ENCODE peak calls at places on chromosomes 16 and 17, in five cellular contexts. One of them, this sample, is unnamed.

GRCh38 chr17:81650951-81651350 is 5.4 kb downstream of the PDE6G start:
- DNase-seq in HTR-8/SVneo: no peak
- DNase-seq in A549: no peak
- DNase-seq in stimulated activated effector memory CD8-positive, alpha-beta T cell treated with anti-CD3 and anti-CD28 coated beads, Interleukin-12 subunit alpha, Interleukin-12 subunit beta, amount 100 ng/mL, for 72 hours: no peak
- DNase-seq in caudate nucleus: no peak
- DNase-seq in this sample: no peak

GRCh38 chr17:33038740-33039139 is 47.1 kb downstream of the SPACA3 start:
- DNase-seq in caudate nucleus: no peak
- DNase-seq in stimulated activated effector memory CD8-positive, alpha-beta T cell treated with anti-CD3 and anti-CD28 coated beads, Interleukin-12 subunit alpha, Interleukin-12 subunit beta, amount 100 ng/mL, for 72 hours: no peak
- DNase-seq in HTR-8/SVneo: no peak
- DNase-seq in A549: peak
- DNase-seq in this sample: peak

GRCh38 chr17:59714255-59714654 is 6.8 kb downstream of the VMP1 start:
- DNase-seq in A549: no peak
- DNase-seq in stimulated activated effector memory CD8-positive, alpha-beta T cell treated with anti-CD3 and anti-CD28 coated beads, Interleukin-12 subunit alpha, Interleukin-12 subunit beta, amount 100 ng/mL, for 72 hours: no peak
- DNase-seq in caudate nucleus: no peak
- DNase-seq in HTR-8/SVneo: no peak
- DNase-seq in this sample: no peak

GRCh38 chr17:45411348-45412105 is 21.1 kb downstream of the ARHGAP27 start:
- DNase-seq in A549: no peak
- DNase-seq in caudate nucleus: no peak
- DNase-seq in stimulated activated effector memory CD8-positive, alpha-beta T cell treated with anti-CD3 and anti-CD28 coated beads, Interleukin-12 subunit alpha, Interleukin-12 subunit beta, amount 100 ng/mL, for 72 hours: no peak
- DNase-seq in HTR-8/SVneo: no peak
- DNase-seq in this sample: no peak

GRCh38 chr17:65694601-65695000 is 133.2 kb upstream of the AXIN2 start:
- DNase-seq in caudate nucleus: no peak
- DNase-seq in stimulated activated effector memory CD8-positive, alpha-beta T cell treated with anti-CD3 and anti-CD28 coated beads, Interleukin-12 subunit alpha, Interleukin-12 subunit beta, amount 100 ng/mL, for 72 hours: no peak
- DNase-seq in A549: no peak
- DNase-seq in HTR-8/SVneo: no peak
- DNase-seq in this sample: no peak

GRCh38 chr17:31997005-31997404 is 10.2 kb upstream of the LRRC37B start:
- DNase-seq in caudate nucleus: no peak
- DNase-seq in HTR-8/SVneo: no peak
- DNase-seq in A549: no peak
- DNase-seq in stimulated activated effector memory CD8-positive, alpha-beta T cell treated with anti-CD3 and anti-CD28 coated beads, Interleukin-12 subunit alpha, Interleukin-12 subunit beta, amount 100 ng/mL, for 72 hours: no peak
- DNase-seq in this sample: no peak

GRCh38 chr16:89862732-89863131 is 10.7 kb upstream of the TCF25 start:
- DNase-seq in caudate nucleus: no peak
- DNase-seq in stimulated activated effector memory CD8-positive, alpha-beta T cell treated with anti-CD3 and anti-CD28 coated beads, Interleukin-12 subunit alpha, Interleukin-12 subunit beta, amount 100 ng/mL, for 72 hours: no peak
- DNase-seq in HTR-8/SVneo: no peak
- DNase-seq in A549: no peak
- DNase-seq in this sample: no peak

GRCh38 chr16:86171329-86171728 is 272.4 kb downstream of the IRF8 start:
- DNase-seq in A549: no peak
- DNase-seq in stimulated activated effector memory CD8-positive, alpha-beta T cell treated with anti-CD3 and anti-CD28 coated beads, Interleukin-12 subunit alpha, Interleukin-12 subunit beta, amount 100 ng/mL, for 72 hours: no peak
- DNase-seq in HTR-8/SVneo: no peak
- DNase-seq in caudate nucleus: no peak
- DNase-seq in this sample: no peak

GRCh38 chr17:68600123-68600880 is 865 bp downstream of the FAM20A start:
- DNase-seq in HTR-8/SVneo: no peak
- DNase-seq in stimulated activated effector memory CD8-positive, alpha-beta T cell treated with anti-CD3 and anti-CD28 coated beads, Interleukin-12 subunit alpha, Interleukin-12 subunit beta, amount 100 ng/mL, for 72 hours: no peak
- DNase-seq in caudate nucleus: no peak
- DNase-seq in A549: peak
- DNase-seq in this sample: no peak

GRCh38 chr16:79329163-79329521 is 271.4 kb downstream of the MAF start:
- DNase-seq in A549: no peak
- DNase-seq in HTR-8/SVneo: no peak
- DNase-seq in caudate nucleus: no peak
- DNase-seq in stimulated activated effector memory CD8-positive, alpha-beta T cell treated with anti-CD3 and anti-CD28 coated beads, Interleukin-12 subunit alpha, Interleukin-12 subunit beta, amount 100 ng/mL, for 72 hours: no peak
- DNase-seq in this sample: no peak

GRCh38 chr16:87582221-87582965 is 19.9 kb upstream of the JPH3 start:
- DNase-seq in HTR-8/SVneo: peak
- DNase-seq in stimulated activated effector memory CD8-positive, alpha-beta T cell treated with anti-CD3 and anti-CD28 coated beads, Interleukin-12 subunit alpha, Interleukin-12 subunit beta, amount 100 ng/mL, for 72 hours: no peak
- DNase-seq in caudate nucleus: no peak
- DNase-seq in A549: no peak
- DNase-seq in this sample: no peak

GRCh38 chr16:89042711-89043551 is 50.7 kb upstream of the ACSF3 start:
- DNase-seq in A549: no peak
- DNase-seq in stimulated activated effector memory CD8-positive, alpha-beta T cell treated with anti-CD3 and anti-CD28 coated beads, Interleukin-12 subunit alpha, Interleukin-12 subunit beta, amount 100 ng/mL, for 72 hours: no peak
- DNase-seq in HTR-8/SVneo: no peak
- DNase-seq in caudate nucleus: no peak
- DNase-seq in this sample: no peak

GRCh38 chr17:76252040-76252954 is 12.0 kb upstream of the RNF157 start:
- DNase-seq in HTR-8/SVneo: peak
- DNase-seq in A549: peak
- DNase-seq in stimulated activated effector memory CD8-positive, alpha-beta T cell treated with anti-CD3 and anti-CD28 coated beads, Interleukin-12 subunit alpha, Interleukin-12 subunit beta, amount 100 ng/mL, for 72 hours: peak
- DNase-seq in caudate nucleus: no peak
- DNase-seq in this sample: no peak